ENCODE peak calls at places on chromosomes 11 and 22, in nine cellular contexts. W is HS-5; O is mucosa of gallbladder; U is activated T-cell treated with anti-CD3 and anti-CD28 coated beads, Interleukin-2, amount 50 U/mL, for 1 hour; S is NCI-H1417; L is T-helper 9 cell; Z is stimulated activated CD4-positive, alpha-beta T cell treated with anti-CD3 and anti-CD28 coated beads, TNF-alpha, amount 100 ng/mL, for 24 hours; P is stimulated activated CD8-positive, alpha-beta memory T cell treated with anti-CD3 and anti-CD28 coated beads, Interleukin-2, amount 100 ng/mL, for 48 hours; H is GM04503. M is an unnamed sample.

GRCh38 chr11:118212131-118212725 is 12.6 kb downstream of the JAML start:
- DNase-seq in W (no peak), O (no peak), U (no peak), S (no peak), L (no peak), Z (no peak), P (no peak), H (no peak), M (peak; percentile 70)

GRCh38 chr11:57071829-57072228 is 83.1 kb downstream of the OR5AK2 start:
- DNase-seq in W (peak; percentile 23), O (no peak), U (no peak), S (no peak), L (no peak), Z (no peak), P (no peak), H (peak; percentile 81), M (no peak)

GRCh38 chr11:1493650-1494244 is 7.2 kb upstream of the MOB2 start:
- DNase-seq in W (no peak), O (no peak), U (no peak), S (no peak), L (no peak), Z (no peak), P (no peak), H (no peak), M (no peak)

GRCh38 chr22:32579533-32580220 is 105.1 kb downstream of the FBXO7 start:
- DNase-seq in W (no peak), O (no peak), U (no peak), S (no peak), L (no peak), Z (no peak), P (no peak), H (no peak), M (no peak)

GRCh38 chr11:108880510-108880909 is 215.6 kb downstream of the DDX10 start:
- DNase-seq in W (no peak), O (no peak), U (no peak), S (no peak), L (no peak), Z (no peak), P (no peak), H (no peak), M (no peak)

GRCh38 chr11:7516488-7516887 is 2.7 kb downstream of the PPFIBP2 start:
- DNase-seq in W (no peak), O (no peak), U (no peak), S (no peak), L (no peak), Z (no peak), P (no peak), H (no peak), M (no peak)

GRCh38 chr11:67059671-67060070 is 3.0 kb downstream of the RHOD start:
- DNase-seq in W (no peak), O (no peak), U (no peak), S (no peak), L (no peak), Z (no peak), P (no peak), H (no peak), M (no peak)

GRCh38 chr11:71114124-71114851 is 138.1 kb downstream of the SHANK2 start:
- DNase-seq in W (no peak), O (no peak), U (no peak), S (no peak), L (no peak), Z (no peak), P (no peak), H (no peak), M (no peak)

GRCh38 chr11:83070878-83071640 is 638 bp downstream of the RAB30 start:
- DNase-seq in W (no peak), O (peak; percentile 24), U (no peak), S (peak; percentile 74), L (no peak), Z (peak; percentile 14), P (peak; percentile 17), H (no peak), M (peak; percentile 35)

GRCh38 chr22:41332217-41332616 is 30.9 kb downstream of the ZC3H7B start:
- DNase-seq in W (no peak), O (no peak), U (no peak), S (no peak), L (no peak), Z (no peak), P (no peak), H (no peak), M (no peak)

GRCh38 chr11:73787051-73787642 is 527 bp upstream of the MRPL48 start:
- DNase-seq in W (no peak), O (no peak), U (peak; percentile 26), S (peak; percentile 68), L (no peak), Z (no peak), P (no peak), H (no peak), M (no peak)

GRCh38 chr11:66363805-66364535 is 7.6 kb downstream of the SLC29A2 start:
- DNase-seq in W (no peak), O (no peak), U (peak; percentile 77), S (peak; percentile 17), L (peak; percentile 67), Z (peak; percentile 40), P (peak; percentile 83), H (no peak), M (peak; percentile 58)

GRCh38 chr11:33779849-33780528 is 5.7 kb upstream of the FBXO3 start:
- DNase-seq in W (peak; percentile 29), O (no peak), U (no peak), S (no peak), L (no peak), Z (no peak), P (no peak), H (no peak), M (no peak)

GRCh38 chr11:2884424-2884815 is 1.2 kb downstream of the CDKN1C start:
- DNase-seq in W (no peak), O (no peak), U (no peak), S (peak; percentile 36), L (no peak), Z (no peak), P (no peak), H (no peak), M (no peak)

GRCh38 chr11:111414267-111414931 is 35.3 kb upstream of the POU2AF1 start:
- DNase-seq in W (no peak), O (no peak), U (no peak), S (no peak), L (no peak), Z (no peak), P (no peak), H (no peak), M (no peak)